ENCODE peak calls at places on chromosome 19, in five cellular contexts. Z is CD4-positive, alpha-beta memory T cell; T is pancreas; V is BE2C; Q is CD4-positive, CD25-positive, alpha-beta regulatory T cell. N is an unnamed sample. For H3K9me3, the result is how much of the 10 kb centered on the place peaks cover.

GRCh38 chr19:40147693-40148347 is 43.4 kb upstream of the MAP3K10 start:
- DNase-seq in T (no peak), Z (no peak), V (no peak), Q (no peak), N (no peak)

GRCh38 chr19:47766359-47766620 is 12.2 kb upstream of the SELENOW start:
- DNase-seq in V (no peak), Z (no peak), Q (no peak), T (no peak), N (no peak)

GRCh38 chr19:35869327-35870123 is 1.2 kb downstream of the APLP1 start:
- DNase-seq in T (peak), Z (peak), V (peak), Q (peak), N (peak)

GRCh38 chr19:19551862-19552192 is 13.8 kb downstream of the CILP2 start:
- DNase-seq in Q (no peak), Z (no peak), V (no peak), T (no peak), N (no peak)

GRCh38 chr19:42552086-42553065 is 24.1 kb upstream of the CEACAM1 start:
- DNase-seq in Q (no peak), V (no peak), Z (no peak), T (no peak), N (no peak)

GRCh38 chr19:38831142-38831605 is 420 bp downstream of the ECH1 start:
- DNase-seq in V (peak), Z (no peak), Q (no peak), T (peak), N (no peak)

GRCh38 chr19:48149430-48149829 is 20.7 kb downstream of the LIG1 start:
- DNase-seq in V (no peak), T (no peak), Z (no peak), Q (no peak), N (no peak)

GRCh38 chr19:18110833-18111232 is 13.3 kb downstream of the MAST3 start:
- DNase-seq in V (no peak), Z (no peak), T (peak), Q (no peak), N (no peak)

GRCh38 chr19:52669586-52669985 is 31.4 kb upstream of the ZNF83 start:
- DNase-seq in T (no peak), V (no peak), Q (no peak), Z (no peak), N (no peak)

GRCh38 chr19:18029617-18030338 is 21.8 kb downstream of the ARRDC2 start:
- DNase-seq in V (peak), Z (no peak), Q (no peak), T (peak), N (no peak)

GRCh38 chr19:23527797-23528196 is 132.5 kb upstream of the ZNF91 start:
- DNase-seq in T (no peak), Q (no peak), Z (no peak), V (no peak), N (no peak)

GRCh38 chr19:57850553-57851017 is 926 bp downstream of the ZNF587 start:
- DNase-seq in T (no peak), V (peak), Z (no peak), Q (peak), N (no peak)

GRCh38 chr19:41951686-41952172 is 7.4 kb downstream of the RABAC1 start:
- DNase-seq in V (peak), Q (peak), Z (peak), T (peak), N (peak)

GRCh38 chr19:15120135-15121026 is 13.2 kb downstream of the SYDE1 start:
- DNase-seq in Z (no peak), T (no peak), V (no peak), Q (no peak), N (no peak)

GRCh38 chr19:290539-291521 is at the start of gene PLPP2:
- DNase-seq in T (peak), Z (no peak), V (no peak), Q (no peak), N (no peak)

GRCh38 chr19:50896591-50897190 is 14.5 kb downstream of the KLK4 start:
- DNase-seq in V (peak), T (no peak), Z (no peak), Q (no peak), N (no peak)

GRCh38 chr19:55041627-55042343 is 3.7 kb upstream of the GP6 start:
- DNase-seq in T (no peak), Q (peak), V (no peak), Z (peak), N (no peak)

GRCh38 chr19:32886241-32886640 is 16.7 kb upstream of the SLC7A9 start:
- DNase-seq in Q (no peak), Z (no peak), T (no peak), V (no peak), N (no peak)

GRCh38 chr19:14248578-14249011 is 42.6 kb upstream of the ADGRL1 start:
- DNase-seq in Q (peak), V (peak), T (no peak), Z (peak), N (peak)

GRCh38 chr19:35214766-35215422 is 13.6 kb downstream of the FAM187B start:
- DNase-seq in T (no peak), Z (no peak), Q (no peak), V (no peak), N (no peak)

GRCh38 chr19:10575011-10575716 is 6.4 kb upstream of the CDKN2D start:
- DNase-seq in Q (peak), Z (no peak), V (no peak), T (no peak), N (no peak)

GRCh38 chr19:50921391-50922315 is 10.5 kb upstream of the KLK4 start:
- DNase-seq in Q (no peak), Z (no peak), T (no peak), V (no peak), N (no peak)

GRCh38 chr19:52599241-52599640 is 29.2 kb downstream of the ZNF701 start:
- DNase-seq in V (no peak), Z (no peak), Q (no peak), T (no peak), N (no peak)

GRCh38 chr19:18785179-18786124 is 5.7 kb downstream of the COMP start:
- DNase-seq in V (peak), T (peak), Z (peak), Q (peak), N (peak)

DNA sequence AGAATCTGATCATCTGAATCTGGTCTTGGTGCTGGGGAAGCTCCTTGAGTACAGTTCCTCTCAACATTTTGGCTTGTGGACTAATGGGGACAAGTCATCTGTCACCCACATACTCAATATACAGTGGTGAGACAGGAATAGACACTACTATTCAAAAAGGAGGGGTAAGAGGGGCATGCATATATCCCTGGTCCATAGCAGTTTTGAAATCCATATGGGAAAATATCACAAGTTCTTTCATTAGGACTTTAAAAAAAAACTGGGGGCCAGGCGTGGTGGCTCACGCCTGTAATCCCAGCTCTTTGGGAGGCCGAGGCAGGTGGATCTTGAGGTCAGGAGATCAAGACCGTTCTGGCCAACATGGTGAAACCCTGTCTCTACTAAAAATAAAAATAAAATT is 20.3 kb upstream of the PPP5C start:
- DNase-seq in Z (no peak), Q (no peak), T (no peak), V (no peak), N (no peak)
- H3K9me3 ChIP-seq in Z (under half), Q (under half), T (under half), V (under half), N (under half)

DNA sequence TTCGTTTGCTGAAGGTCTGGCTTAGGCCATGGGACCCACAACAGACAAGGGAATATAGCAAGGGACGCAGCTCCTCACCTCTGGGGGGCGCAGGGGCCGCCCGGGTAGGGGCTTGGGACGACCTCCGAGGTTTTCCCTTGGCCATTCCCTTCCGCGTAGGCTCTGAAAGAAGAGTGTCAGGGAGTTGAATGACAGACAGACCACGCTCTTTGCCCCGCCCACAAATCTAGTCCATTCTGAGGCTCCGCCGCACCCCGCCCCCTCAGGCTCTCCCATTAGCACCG is 11.4 kb upstream of the ZNF414 start:
- DNase-seq in Q (no peak), V (no peak), Z (no peak), T (no peak), N (no peak)
- H3K4me3 ChIP-seq in Q (no peak), V (peak), Z (no peak), T (peak), N (no peak)

GRCh38 chr19:56441206-56441792 is 35.8 kb downstream of the ZNF667 start:
- DNase-seq in Z (no peak), T (no peak), Q (no peak), V (no peak), N (no peak)
- H3K9me3 ChIP-seq in Z (under half), T (under half), Q (half or more), V (under half), N (under half)

GRCh38 chr19:45939792-45940514 is 25.4 kb upstream of the NANOS2 start:
- DNase-seq in Q (no peak), Z (no peak), T (no peak), V (no peak), N (no peak)
- H3K4me3 ChIP-seq in Q (no peak), Z (no peak), T (no peak), V (no peak), N (no peak)

GRCh38 chr19:56423276-56423984 is 19.3 kb downstream of the ZNF583 start:
- DNase-seq in Q (no peak), Z (no peak), T (no peak), V (no peak), N (no peak)
- H3K9me3 ChIP-seq in Q (half or more), Z (under half), T (under half), V (under half), N (half or more)

DNA sequence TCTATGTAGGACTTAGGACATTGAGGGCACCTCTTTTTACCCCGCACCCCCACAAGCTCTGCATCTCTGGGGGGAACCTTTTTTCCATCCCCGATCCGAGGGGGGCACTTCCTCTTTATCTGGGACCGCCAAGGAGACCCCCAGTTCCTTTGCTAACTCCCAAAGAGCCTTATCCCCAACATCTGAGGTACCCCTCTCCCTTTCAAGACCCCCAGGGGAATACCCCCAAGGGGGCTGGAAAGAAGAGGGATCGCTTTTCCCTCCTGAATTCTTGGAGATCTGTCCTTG is 1.1 kb downstream of the TNFSF9 start:
- DNase-seq in Q (no peak), T (no peak), Z (no peak), V (no peak), N (no peak)
- H3K4me3 ChIP-seq in Q (no peak), T (no peak), Z (peak), V (no peak), N (peak)

DNA sequence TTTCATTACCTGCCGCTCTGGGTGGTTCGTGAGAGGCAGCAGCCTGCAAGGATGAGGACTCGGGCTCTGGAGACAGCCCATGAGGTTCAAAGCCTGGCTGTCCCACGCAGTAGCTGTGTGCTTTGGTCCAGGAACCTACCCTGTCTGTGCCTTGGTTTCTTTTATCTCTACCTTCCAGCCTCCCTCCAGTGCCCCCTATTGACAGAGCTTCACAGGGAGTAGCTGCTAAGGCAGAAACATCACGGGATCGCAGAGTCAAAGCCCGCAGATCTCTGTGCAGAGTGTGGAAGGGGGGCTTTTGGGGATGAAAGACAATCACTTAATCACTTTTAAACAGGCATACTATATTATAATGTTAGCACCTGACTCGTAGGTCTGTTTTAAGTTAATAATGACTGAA is 16.2 kb downstream of the ZNF71 start:
- DNase-seq in Q (no peak), Z (no peak), V (no peak), T (no peak), N (no peak)
- H3K9me3 ChIP-seq in Q (half or more), Z (under half), V (under half), T (under half), N (half or more)

DNA sequence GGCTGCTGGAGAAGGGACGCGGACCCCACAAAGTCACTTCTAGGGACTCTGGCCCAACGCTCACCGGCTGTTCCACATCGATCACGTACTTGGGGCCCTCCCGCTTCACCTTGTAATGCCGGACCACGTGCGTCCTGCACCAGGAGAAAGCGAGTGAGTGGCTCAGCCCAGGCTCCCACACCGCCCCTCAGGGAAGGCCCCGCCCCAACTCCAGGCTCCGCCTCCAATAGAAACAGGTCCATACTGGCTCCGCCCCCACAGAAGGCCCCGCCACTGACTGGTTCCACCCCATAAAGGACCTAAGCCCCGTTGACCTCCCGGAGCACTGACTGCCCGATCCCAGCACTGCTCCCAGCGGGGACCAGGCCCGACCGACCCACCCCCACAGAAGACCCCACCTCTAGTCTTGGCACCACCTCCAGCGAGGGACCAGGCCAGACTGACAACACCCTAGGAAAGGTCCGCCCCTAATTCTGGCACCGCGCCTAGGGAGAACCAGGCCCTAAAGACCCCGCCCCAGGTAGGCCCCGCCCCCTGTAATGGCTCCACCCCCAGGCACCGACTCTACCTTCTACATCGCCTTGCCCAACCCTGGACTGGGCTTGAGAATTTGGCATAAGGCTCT is 11.3 kb downstream of the STAP2 start:
- DNase-seq in V (peak), T (peak), Q (peak), Z (peak), N (no peak)
- H3K4me3 ChIP-seq in V (no peak), T (peak), Q (peak), Z (peak), N (peak)